ENCODE peak calls at places on chromosomes 16 and 17, in four cellular contexts. N, F, H and L are unnamed samples.

GRCh38 chr17:75241996-75242460 is 19.4 kb downstream of the GGA3 start:
- DNase-seq in N (peak), F (peak), H (no peak), L (no peak)

GRCh38 chr16:89449726-89450335 is 40.5 kb downstream of the ANKRD11 start:
- DNase-seq in N (no peak), F (no peak), H (no peak), L (no peak)

GRCh38 chr17:29855686-29856085 is 74.3 kb downstream of the SSH2 start:
- DNase-seq in N (peak), F (no peak), H (no peak), L (no peak)

GRCh38 chr17:51147641-51148040 is 5.7 kb upstream of the NME1 start:
- DNase-seq in N (peak), F (peak), H (no peak), L (no peak)

GRCh38 chr16:10751291-10751697 is 7.7 kb downstream of the NUBP1 start:
- DNase-seq in N (no peak), F (no peak), H (no peak), L (peak)

GRCh38 chr16:19548144-19548543 is 7.4 kb upstream of the VPS35L start:
- DNase-seq in N (no peak), F (no peak), H (no peak), L (no peak)

GRCh38 chr16:49701867-49702494 is 153.9 kb downstream of the ZNF423 start:
- DNase-seq in N (peak), F (no peak), H (peak), L (peak)

GRCh38 chr16:84699147-84699711 is 571 bp upstream of the USP10 start:
- DNase-seq in N (no peak), F (no peak), H (no peak), L (no peak)

GRCh38 chr16:30893082-30893743 is 664 bp downstream of the BCL7C start:
- DNase-seq in N (no peak), F (no peak), H (no peak), L (peak)

GRCh38 chr16:89485701-89486246 is 4.6 kb downstream of the ANKRD11 start:
- DNase-seq in N (no peak), F (no peak), H (no peak), L (peak)

GRCh38 chr17:77318491-77319210 is 177.9 kb downstream of the SEC14L1 start:
- DNase-seq in N (peak), F (peak), H (no peak), L (no peak)

GRCh38 chr16:28189237-28189636 is 22.5 kb downstream of the XPO6 start:
- DNase-seq in N (no peak), F (no peak), H (no peak), L (no peak)